ENCODE peak calls at places on chromosomes 5 and 9, in five cellular contexts. X, W, K, N and P are unnamed samples.

GRCh38 chr5:125050926-125051325 is 304.5 kb upstream of the ZNF608 start:
- DNase-seq in X (no peak), W (no peak), K (no peak), N (no peak), P (no peak)

GRCh38 chr5:150694638-150695037 is 6.2 kb downstream of the RBM22 start:
- DNase-seq in X (no peak), W (no peak), K (no peak), N (no peak), P (no peak)

GRCh38 chr5:140182803-140183367 is 7.9 kb downstream of the CYSTM1 start:
- DNase-seq in X (no peak), W (peak; percentile 51), K (no peak), N (no peak), P (no peak)

GRCh38 chr9:126705767-126706697 is 92.3 kb downstream of the LMX1B start:
- DNase-seq in X (peak; percentile 92), W (peak; percentile 15), K (peak; percentile 70), N (peak; percentile 88), P (peak; percentile 90)

GRCh38 chr5:176844706-176845391 is 34.5 kb downstream of the UNC5A start:
- DNase-seq in X (no peak), W (no peak), K (no peak), N (no peak), P (no peak)

GRCh38 chr9:99905833-99906402 is 536 bp upstream of the STX17 start:
- DNase-seq in X (no peak), W (no peak), K (no peak), N (no peak), P (no peak)

GRCh38 chr5:148268556-148268955 is at the start of gene SPINK13:
- DNase-seq in X (no peak), W (no peak), K (no peak), N (no peak), P (no peak)

GRCh38 chr5:82349651-82350050 is 71.5 kb upstream of the RPS23 start:
- DNase-seq in X (no peak), W (peak; percentile 2), K (no peak), N (peak; percentile 64), P (no peak)

GRCh38 chr5:90111354-90112070 is 298.0 kb downstream of the CETN3 start:
- DNase-seq in X (no peak), W (no peak), K (no peak), N (no peak), P (no peak)